ENCODE peak calls at places on chromosomes 7 and 10, in six cellular contexts. B, C, A, S, D and K are unnamed samples.

GRCh38 chr10:71512794-71513379 is 116.2 kb downstream of the CDH23 start:
- DNase-seq in B (no peak), S (no peak), D (peak), A (no peak), C (no peak), K (peak)

GRCh38 chr10:69351589-69351988 is 65.1 kb downstream of the TACR2 start:
- DNase-seq in A (no peak), C (no peak), S (no peak), D (no peak), B (no peak), K (no peak)

GRCh38 chr10:72186633-72187330 is 29.0 kb upstream of the ANAPC16 start:
- DNase-seq in C (no peak), D (peak), S (no peak), A (no peak), B (no peak), K (no peak)

GRCh38 chr7:155543011-155543881 is 3.1 kb downstream of the CNPY1 start:
- DNase-seq in S (peak), C (no peak), A (no peak), B (no peak), D (no peak), K (no peak)

GRCh38 chr7:43439631-43440401 is 143.1 kb upstream of the STK17A start:
- DNase-seq in B (peak), S (no peak), C (peak), D (peak), A (peak), K (peak)

GRCh38 chr7:127968547-127968946 is 62.7 kb downstream of the LRRC4 start:
- DNase-seq in S (no peak), A (no peak), D (no peak), B (no peak), C (no peak), K (peak)

GRCh38 chr10:78588194-78588811 is 480.5 kb upstream of the ZMIZ1 start:
- DNase-seq in A (no peak), C (no peak), D (no peak), B (no peak), S (no peak), K (no peak)

GRCh38 chr10:10551595-10551994 is 466.1 kb upstream of the CELF2 start:
- DNase-seq in S (no peak), A (no peak), B (no peak), D (no peak), C (no peak), K (no peak)

GRCh38 chr10:127299956-127300689 is 103.7 kb upstream of the INSYN2A start:
- DNase-seq in A (no peak), S (no peak), D (no peak), B (no peak), C (no peak), K (no peak)